ENCODE peak calls at places on chromosomes 11 and 22, in four cellular contexts. F, E, D and I are unnamed samples.

GRCh38 chr22:31081963-31082605 is 966 bp downstream of the SMTN start:
- DNase-seq in F (peak; percentile 74), E (no peak), D (no peak), I (no peak)

GRCh38 chr11:1757861-1758610 is 5.7 kb downstream of the CTSD start:
- DNase-seq in F (no peak), E (no peak), D (peak; percentile 27), I (no peak)

GRCh38 chr11:8408151-8408930 is 144.7 kb upstream of the LMO1 start:
- DNase-seq in F (no peak), E (no peak), D (no peak), I (no peak)

GRCh38 chr22:25362883-25363240 is 143.4 kb downstream of the CRYBB2 start:
- DNase-seq in F (no peak), E (no peak), D (no peak), I (no peak)

GRCh38 chr22:49600891-49601431 is 226.7 kb downstream of the BRD1 start:
- DNase-seq in F (no peak), E (no peak), D (no peak), I (no peak)

GRCh38 chr11:36009469-36009868 is 65.6 kb downstream of the LDLRAD3 start:
- DNase-seq in F (peak; percentile 58), E (no peak), D (no peak), I (no peak)

GRCh38 chr11:14423633-14424032 is 64.7 kb upstream of the RRAS2 start:
- DNase-seq in F (no peak), E (no peak), D (no peak), I (no peak)

GRCh38 chr22:36860017-36860416 is 789 bp upstream of the NCF4 start:
- DNase-seq in F (no peak), E (no peak), D (no peak), I (no peak)

GRCh38 chr11:75272391-75272790 is 31.8 kb downstream of the TPBGL start:
- DNase-seq in F (no peak), E (no peak), D (no peak), I (no peak)

GRCh38 chr22:27207907-27208306 is 550.5 kb downstream of the MIAT start:
- DNase-seq in F (no peak), E (peak; percentile 53), D (no peak), I (no peak)

GRCh38 chr11:316031-316701 is 2.3 kb downstream of the IFITM1 start:
- DNase-seq in F (no peak), E (no peak), D (no peak), I (no peak)

GRCh38 chr22:24728790-24729637 is 45.5 kb downstream of the PIWIL3 start:
- DNase-seq in F (no peak), E (no peak), D (no peak), I (no peak)

GRCh38 chr11:28836285-28837081 is 728.3 kb downstream of the METTL15 start:
- DNase-seq in F (peak; percentile 97), E (peak; percentile 92), D (no peak), I (no peak)

GRCh38 chr11:133075351-133075750 is 456.9 kb downstream of the OPCML start:
- DNase-seq in F (no peak), E (no peak), D (no peak), I (no peak)

GRCh38 chr11:19935507-19935906 is 222.9 kb downstream of the NAV2 start:
- DNase-seq in F (no peak), E (peak; percentile 39), D (no peak), I (no peak)

GRCh38 chr22:30573594-30574094 is 821 bp downstream of the GAL3ST1 start:
- DNase-seq in F (peak; percentile 48), E (no peak), D (no peak), I (no peak)

GRCh38 chr11:40842750-40843339 is 616.6 kb downstream of the LRRC4C start:
- DNase-seq in F (no peak), E (no peak), D (no peak), I (no peak)

GRCh38 chr22:38868886-38869381 is 3.1 kb downstream of the CBX6 start:
- DNase-seq in F (peak; percentile 70), E (peak; percentile 57), D (peak; percentile 47), I (no peak)